ENCODE peak calls at places on chromosomes 3 and 15, in four cellular contexts. I, Z, J and F are unnamed samples. For H3K4me1, the result is how much of the 10 kb centered on the place peaks cover.

GRCh38 chr15:69338535-69339213 is 40.0 kb downstream of the PAQR5 start:
- DNase-seq in I (no peak), J (no peak), Z (no peak), F (no peak)

GRCh38 chr15:95105229-95105628 is 873.9 kb downstream of the MCTP2 start:
- DNase-seq in Z (no peak), I (no peak), J (peak), F (no peak)

GRCh38 chr3:34376691-34377090 is 578.3 kb downstream of the PDCD6IP start:
- DNase-seq in I (no peak), Z (no peak), J (no peak), F (no peak)

GRCh38 chr3:182565916-182566524 is 227.3 kb upstream of the ATP11B start:
- DNase-seq in Z (no peak), I (no peak), J (no peak), F (no peak)

GRCh38 chr15:51077565-51078153 is 17.0 kb downstream of the TNFAIP8L3 start:
- DNase-seq in Z (peak), J (peak), I (peak), F (peak)

GRCh38 chr15:39202641-39203040 is 378.2 kb upstream of the THBS1 start:
- DNase-seq in J (peak), I (no peak), Z (no peak), F (no peak)

GRCh38 chr3:97388774-97389173 is 375.8 kb upstream of the ARL6 start:
- DNase-seq in Z (no peak), I (no peak), J (no peak), F (no peak)

GRCh38 chr3:58536501-58537411 is at the start of gene ACOX2:
- DNase-seq in J (peak), I (no peak), Z (peak), F (peak)

GRCh38 chr3:24522155-24522579 is 27.5 kb upstream of the THRB start:
- DNase-seq in I (no peak), J (peak), Z (no peak), F (peak)

GRCh38 chr3:169659858-169660614 is 3.5 kb downstream of the MECOM start:
- DNase-seq in Z (peak), I (no peak), J (peak), F (no peak)

GRCh38 chr15:60539881-60540613 is 61.1 kb upstream of the ICE2 start:
- DNase-seq in I (no peak), Z (no peak), J (no peak), F (no peak)

GRCh38 chr3:107542665-107543064 is 19.9 kb downstream of the BBX start:
- DNase-seq in J (no peak), Z (no peak), I (no peak), F (no peak)

GRCh38 chr3:70824078-70824477 is 511.6 kb upstream of the MDFIC2 start:
- DNase-seq in I (no peak), J (peak), Z (no peak), F (no peak)

GRCh38 chr3:146903927-146904326 is 298.8 kb upstream of the PLSCR5 start:
- DNase-seq in Z (no peak), J (no peak), I (no peak), F (no peak)

GRCh38 chr3:110027446-110027845 is 690.1 kb upstream of the DPPA4 start:
- DNase-seq in Z (no peak), J (peak), I (no peak), F (no peak)

GRCh38 chr3:192033246-192033645 is 572.3 kb downstream of the PYDC2 start:
- DNase-seq in J (no peak), Z (no peak), I (no peak), F (no peak)

GRCh38 chr15:31335991-31336942 is 9.6 kb downstream of the KLF13 start:
- DNase-seq in I (peak), Z (no peak), J (no peak), F (no peak)

GRCh38 chr15:70328137-70329115 is 230.7 kb upstream of the TLE3 start:
- DNase-seq in I (peak), Z (no peak), J (peak), F (peak)

GRCh38 chr3:108055931-108056330 is 34.9 kb downstream of the CD47 start:
- DNase-seq in I (no peak), Z (no peak), J (no peak), F (no peak)

GRCh38 chr15:74500401-74500800 is 39.4 kb upstream of the UBL7 start:
- DNase-seq in Z (no peak), J (no peak), I (no peak), F (no peak)

GRCh38 chr3:13027154-13027553 is 46.1 kb downstream of the IQSEC1 start:
- DNase-seq in Z (no peak), J (no peak), I (no peak), F (no peak)

GRCh38 chr15:70562906-70563305 is 200.5 kb downstream of the UACA start:
- DNase-seq in Z (no peak), I (no peak), J (no peak), F (no peak)

GRCh38 chr3:34175636-34176186 is 377.3 kb downstream of the PDCD6IP start:
- DNase-seq in I (no peak), Z (no peak), J (no peak), F (no peak)

GRCh38 chr3:14793126-14793857 is 25.5 kb upstream of the FGD5 start:
- DNase-seq in Z (no peak), J (no peak), I (no peak), F (peak)

GRCh38 chr3:133152821-133153220 is 114.6 kb downstream of the TMEM108 start:
- DNase-seq in I (no peak), J (no peak), Z (no peak), F (no peak)

GRCh38 chr3:36796896-36797295 is 32.5 kb upstream of the DCLK3 start:
- DNase-seq in I (no peak), J (peak), Z (no peak), F (no peak)
- TF ChIP-seq CTCF in I (no peak), J (no peak), Z (no peak), F (no peak)

GRCh38 chr3:10195692-10196091 is 31.0 kb downstream of the IRAK2 start:
- DNase-seq in J (no peak), I (no peak), Z (no peak), F (no peak)
- H3K4me1 ChIP-seq in J (under half), I (under half), Z (half or more), F (under half)

GRCh38 chr3:27720899-27721716 is 1.0 kb downstream of the EOMES start:
- DNase-seq in J (no peak), I (no peak), Z (no peak), F (no peak)
- TF ChIP-seq CTCF in J (peak), I (no peak), Z (no peak), F (no peak)

GRCh38 chr3:152282813-152283212 is 14.1 kb downstream of the MBNL1 start:
- DNase-seq in Z (no peak), J (no peak), I (no peak), F (no peak)
- H3K4me1 ChIP-seq in Z (half or more), J (half or more), I (under half), F (under half)

GRCh38 chr3:30743641-30744317 is 137.4 kb downstream of the TGFBR2 start:
- DNase-seq in I (no peak), J (no peak), Z (no peak), F (no peak)

GRCh38 chr3:30749230-30749629 is 142.8 kb downstream of the TGFBR2 start:
- DNase-seq in Z (no peak), I (no peak), J (no peak), F (no peak)

GRCh38 chr3:30750967-30751366 is 143.5 kb downstream of the GADL1 start:
- DNase-seq in I (no peak), J (no peak), Z (no peak), F (no peak)

GRCh38 chr3:30751610-30752299 is 142.7 kb downstream of the GADL1 start:
- DNase-seq in Z (peak), I (peak), J (peak), F (peak)

DNA sequence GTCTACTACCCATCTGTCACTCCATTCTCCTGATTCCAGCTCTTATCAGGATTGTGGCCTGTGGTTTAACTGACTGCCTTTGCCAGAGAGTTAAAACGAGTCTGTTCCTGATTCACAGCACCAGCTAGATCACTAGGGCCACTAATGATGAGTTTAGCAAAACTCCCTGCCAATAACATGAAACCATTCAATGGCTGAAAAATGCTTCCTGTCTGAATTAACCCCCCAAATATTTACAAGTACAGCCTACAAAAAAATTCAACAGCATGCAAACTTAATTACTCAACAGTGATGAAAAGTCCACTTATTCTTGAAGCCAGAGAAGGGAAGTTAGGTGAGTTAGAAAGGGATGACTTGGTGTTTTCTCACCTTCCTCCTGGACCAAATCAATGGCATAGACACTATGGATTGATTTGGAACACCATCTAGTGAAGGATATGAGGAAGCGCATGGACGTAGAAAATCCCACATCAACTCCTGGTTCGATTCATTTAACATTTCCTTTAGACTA is 141.4 kb downstream of the TGFBR2 start:
- DNase-seq in Z (no peak), I (no peak), J (peak), F (no peak)
- TF ChIP-seq CTCF in Z (peak), I (no peak), J (peak), F (no peak)

DNA sequence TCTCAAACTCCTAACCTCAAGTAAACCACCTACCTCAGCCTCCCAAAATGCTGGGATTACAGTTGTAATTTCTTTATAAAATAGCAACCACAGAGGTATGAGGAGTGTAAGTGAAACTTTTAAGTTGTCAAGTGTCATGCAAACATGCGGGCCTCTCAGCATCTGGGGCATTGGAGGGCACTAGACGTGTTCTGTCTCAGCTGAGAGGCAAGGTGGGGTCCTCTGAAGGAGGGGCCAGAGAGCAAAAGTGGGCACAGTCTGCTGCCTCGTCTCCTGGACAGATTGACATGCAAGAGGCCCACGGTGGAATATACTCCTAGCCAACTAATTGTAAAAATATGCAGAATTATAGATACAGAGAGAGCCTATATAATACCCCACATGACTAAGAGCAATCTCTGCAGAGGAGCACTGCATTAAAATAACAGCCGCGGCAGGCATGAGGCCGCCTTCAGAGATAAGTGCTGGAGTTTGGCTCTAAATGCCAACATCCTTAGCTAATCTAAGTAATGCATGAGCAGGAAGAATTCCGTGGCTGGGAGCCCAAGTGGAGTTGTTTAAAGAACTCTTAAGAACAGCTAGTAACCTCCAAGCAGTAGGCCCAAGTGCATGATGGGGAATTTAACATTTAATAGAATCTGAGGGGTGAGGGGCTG is 87.8 kb upstream of the RNU6-1 start:
- DNase-seq in I (no peak), Z (peak), J (peak), F (no peak)
- H3K4me1 ChIP-seq in I (under half), Z (half or more), J (under half), F (under half)

GRCh38 chr3:48408823-48409281 is 21.0 kb downstream of the PLXNB1 start:
- DNase-seq in I (no peak), J (no peak), Z (peak), F (peak)
- TF ChIP-seq CTCF in I (peak), J (no peak), Z (no peak), F (no peak)